ENCODE peak calls at places on chromosome 19, in eight cellular contexts. C, Q, V, W, D, N, T and E are unnamed samples.
A peak's percentile ranks its signal among the peaks of the same experiment; 100 is the strongest.

GRCh38 chr19:11264452-11265176 is 2.3 kb upstream of the DOCK6 start:
- DNase-seq in C (no peak), Q (peak; percentile 89), V (no peak), W (no peak), D (no peak), N (no peak), T (no peak), E (no peak)

GRCh38 chr19:42216653-42217521 is 590 bp downstream of the DEDD2 start:
- DNase-seq in C (no peak), Q (no peak), V (no peak), W (no peak), D (peak; percentile 89), N (peak; percentile 33), T (no peak), E (no peak)

GRCh38 chr19:3108775-3109174 is 14.6 kb downstream of the GNA11 start:
- DNase-seq in C (peak; percentile 55), Q (peak; percentile 60), V (peak; percentile 59), W (peak; percentile 34), D (peak; percentile 86), N (peak; percentile 60), T (peak; percentile 16), E (no peak)

GRCh38 chr19:35248310-35249145 is at the start of gene LSR:
- DNase-seq in C (peak; percentile 43), Q (peak; percentile 90), V (no peak), W (peak; percentile 50), D (peak; percentile 97), N (no peak), T (no peak), E (peak; percentile 91)

GRCh38 chr19:29837448-29837961 is 25.7 kb downstream of the CCNE1 start:
- DNase-seq in C (no peak), Q (no peak), V (no peak), W (no peak), D (no peak), N (no peak), T (no peak), E (no peak)

GRCh38 chr19:30519607-30520205 is 147.5 kb downstream of the ZNF536 start:
- DNase-seq in C (no peak), Q (no peak), V (no peak), W (no peak), D (no peak), N (no peak), T (no peak), E (no peak)

GRCh38 chr19:16814526-16815100 is 14.6 kb upstream of the SIN3B start:
- DNase-seq in C (no peak), Q (no peak), V (no peak), W (no peak), D (no peak), N (no peak), T (no peak), E (no peak)

GRCh38 chr19:1009043-1009975 is 9.1 kb downstream of the GRIN3B start:
- DNase-seq in C (no peak), Q (no peak), V (no peak), W (no peak), D (no peak), N (no peak), T (no peak), E (no peak)

GRCh38 chr19:13817018-13817614 is 21.9 kb downstream of the ZSWIM4 start:
- DNase-seq in C (no peak), Q (peak; percentile 76), V (no peak), W (no peak), D (peak; percentile 94), N (no peak), T (no peak), E (no peak)

GRCh38 chr19:3188627-3189596 is 3.2 kb downstream of the NCLN start:
- DNase-seq in C (no peak), Q (no peak), V (no peak), W (no peak), D (no peak), N (no peak), T (no peak), E (no peak)

GRCh38 chr19:41223431-41224234 is 4.6 kb downstream of the AXL start:
- DNase-seq in C (no peak), Q (no peak), V (peak; percentile 95), W (no peak), D (peak; percentile 81), N (no peak), T (peak; percentile 60), E (no peak)

GRCh38 chr19:10517361-10517759 is at the start of gene S1PR5:
- DNase-seq in C (no peak), Q (no peak), V (no peak), W (no peak), D (peak; percentile 54), N (no peak), T (no peak), E (no peak)

GRCh38 chr19:7013678-7014077 is 7.6 kb downstream of the MBD3L2B start:
- DNase-seq in C (no peak), Q (peak; percentile 25), V (no peak), W (no peak), D (no peak), N (no peak), T (no peak), E (no peak)

GRCh38 chr19:48918801-48919247 is 14.7 kb upstream of the DHDH start:
- DNase-seq in C (no peak), Q (no peak), V (no peak), W (no peak), D (peak; percentile 77), N (no peak), T (no peak), E (no peak)

GRCh38 chr19:12939908-12940533 is 1.6 kb downstream of the CALR start:
- DNase-seq in C (no peak), Q (no peak), V (no peak), W (no peak), D (no peak), N (no peak), T (no peak), E (no peak)

GRCh38 chr19:16113727-16114126 is 2.0 kb downstream of the RAB8A start:
- DNase-seq in C (no peak), Q (no peak), V (no peak), W (no peak), D (no peak), N (no peak), T (no peak), E (no peak)

GRCh38 chr19:8085606-8086464 is 33.3 kb downstream of the CCL25 start:
- DNase-seq in C (no peak), Q (peak; percentile 37), V (no peak), W (no peak), D (peak; percentile 44), N (no peak), T (no peak), E (no peak)

GRCh38 chr19:7919681-7920519 is at the start of gene SNAPC2:
- DNase-seq in C (peak; percentile 94), Q (peak; percentile 96), V (peak; percentile 98), W (peak; percentile 92), D (peak; percentile 97), N (peak; percentile 90), T (peak; percentile 86), E (peak; percentile 76)

GRCh38 chr19:13014921-13015280 is 19.6 kb downstream of the NFIX start:
- DNase-seq in C (no peak), Q (no peak), V (no peak), W (no peak), D (no peak), N (no peak), T (no peak), E (no peak)

GRCh38 chr19:13022859-13023636 is 27.8 kb downstream of the NFIX start:
- DNase-seq in C (no peak), Q (peak; percentile 73), V (peak; percentile 97), W (no peak), D (peak; percentile 77), N (peak; percentile 90), T (peak; percentile 45), E (peak; percentile 92)

GRCh38 chr19:47351545-47351944 is 2.4 kb downstream of the DHX34 start:
- DNase-seq in C (no peak), Q (no peak), V (peak; percentile 21), W (no peak), D (peak; percentile 31), N (no peak), T (no peak), E (no peak)

GRCh38 chr19:7254590-7254989 is 39.6 kb downstream of the INSR start:
- DNase-seq in C (no peak), Q (no peak), V (no peak), W (no peak), D (no peak), N (no peak), T (no peak), E (no peak)

GRCh38 chr19:5148794-5149190 is 179.9 kb downstream of the KDM4B start:
- DNase-seq in C (no peak), Q (no peak), V (no peak), W (no peak), D (no peak), N (no peak), T (no peak), E (no peak)

GRCh38 chr19:10018219-10018618 is 4.9 kb downstream of the RDH8 start:
- DNase-seq in C (no peak), Q (no peak), V (no peak), W (no peak), D (no peak), N (no peak), T (no peak), E (no peak)

GRCh38 chr19:57903298-57904174 is 12.9 kb downstream of the ZNF417 start:
- DNase-seq in C (no peak), Q (no peak), V (no peak), W (no peak), D (peak; percentile 33), N (no peak), T (peak; percentile 5), E (peak; percentile 31)

GRCh38 chr19:29503140-29503758 is 22.5 kb upstream of the VSTM2B start:
- DNase-seq in C (no peak), Q (no peak), V (no peak), W (no peak), D (no peak), N (no peak), T (no peak), E (no peak)

GRCh38 chr19:34662919-34663318 is 14.0 kb downstream of the SCGB2B2 start:
- DNase-seq in C (no peak), Q (no peak), V (no peak), W (no peak), D (peak; percentile 53), N (peak; percentile 6), T (no peak), E (no peak)

GRCh38 chr19:33670398-33670797 is 48.6 kb downstream of the CHST8 start:
- DNase-seq in C (no peak), Q (no peak), V (no peak), W (no peak), D (no peak), N (no peak), T (no peak), E (no peak)

GRCh38 chr19:19550454-19550842 is 12.4 kb downstream of the CILP2 start:
- DNase-seq in C (no peak), Q (no peak), V (no peak), W (no peak), D (no peak), N (no peak), T (no peak), E (no peak)

GRCh38 chr19:49111218-49111998 is 2.8 kb upstream of the LIN7B start:
- DNase-seq in C (no peak), Q (no peak), V (no peak), W (no peak), D (no peak), N (no peak), T (no peak), E (no peak)

GRCh38 chr19:6556480-6556879 is 25.7 kb downstream of the TNFSF9 start:
- DNase-seq in C (no peak), Q (no peak), V (peak; percentile 60), W (no peak), D (no peak), N (no peak), T (no peak), E (no peak)

GRCh38 chr19:51708811-51709210 is 15.0 kb downstream of the HAS1 start:
- DNase-seq in C (no peak), Q (no peak), V (no peak), W (no peak), D (no peak), N (no peak), T (no peak), E (no peak)

GRCh38 chr19:1221141-1221903 is 15.7 kb downstream of the STK11 start:
- DNase-seq in C (no peak), Q (no peak), V (no peak), W (no peak), D (peak; percentile 75), N (no peak), T (no peak), E (no peak)

GRCh38 chr19:2923510-2923909 is 21.3 kb downstream of the ZNF77 start:
- DNase-seq in C (no peak), Q (no peak), V (no peak), W (no peak), D (no peak), N (peak; percentile 42), T (no peak), E (peak; percentile 87)